ENCODE peak calls at places on chromosomes 11 and 22, in eight cellular contexts. One of them, this sample, is unnamed.

GRCh38 chr11:1854949-1855885 is 2.3 kb downstream of the LSP1 start:
- DNase-seq in psoas muscle: no peak
- DNase-seq in lung: no peak
- DNase-seq in mammary epithelial cell: no peak
- DNase-seq in sigmoid colon: no peak
- DNase-seq in right cardiac atrium: peak; percentile 36
- DNase-seq in PC-9: no peak
- DNase-seq in cardiac muscle cell: no peak
- DNase-seq in this sample: no peak

GRCh38 chr11:34004226-34004625 is 47.3 kb upstream of the CAPRIN1 start:
- DNase-seq in psoas muscle: no peak
- DNase-seq in lung: no peak
- DNase-seq in mammary epithelial cell: no peak
- DNase-seq in sigmoid colon: no peak
- DNase-seq in right cardiac atrium: no peak
- DNase-seq in PC-9: no peak
- DNase-seq in cardiac muscle cell: no peak
- DNase-seq in this sample: no peak

GRCh38 chr11:74310857-74311256 is 583 bp downstream of the P4HA3 start:
- DNase-seq in psoas muscle: no peak
- DNase-seq in lung: no peak
- DNase-seq in mammary epithelial cell: no peak
- DNase-seq in sigmoid colon: no peak
- DNase-seq in right cardiac atrium: no peak
- DNase-seq in PC-9: no peak
- DNase-seq in cardiac muscle cell: no peak
- DNase-seq in this sample: no peak

GRCh38 chr22:37063436-37064420 is 12.2 kb downstream of the KCTD17 start:
- DNase-seq in psoas muscle: no peak
- DNase-seq in lung: no peak
- DNase-seq in mammary epithelial cell: no peak
- DNase-seq in sigmoid colon: no peak
- DNase-seq in right cardiac atrium: peak; percentile 46
- DNase-seq in PC-9: peak; percentile 55
- DNase-seq in cardiac muscle cell: no peak
- DNase-seq in this sample: no peak

GRCh38 chr11:90222459-90223247 is at the start of gene CHORDC1:
- DNase-seq in psoas muscle: peak; percentile 96
- DNase-seq in lung: peak; percentile 93
- DNase-seq in mammary epithelial cell: peak; percentile 85
- DNase-seq in sigmoid colon: peak; percentile 94
- DNase-seq in right cardiac atrium: peak; percentile 96
- DNase-seq in PC-9: peak; percentile 79
- DNase-seq in cardiac muscle cell: peak; percentile 86
- DNase-seq in this sample: no peak

GRCh38 chr11:5753943-5754342 is at the start of gene OR52N4:
- DNase-seq in psoas muscle: no peak
- DNase-seq in lung: no peak
- DNase-seq in mammary epithelial cell: no peak
- DNase-seq in sigmoid colon: no peak
- DNase-seq in right cardiac atrium: no peak
- DNase-seq in PC-9: no peak
- DNase-seq in cardiac muscle cell: no peak
- DNase-seq in this sample: no peak

GRCh38 chr11:127843483-127844396 is 743.6 kb downstream of the ETS1 start:
- DNase-seq in psoas muscle: peak; percentile 73
- DNase-seq in lung: peak; percentile 48
- DNase-seq in mammary epithelial cell: peak; percentile 64
- DNase-seq in sigmoid colon: peak; percentile 69
- DNase-seq in right cardiac atrium: peak; percentile 88
- DNase-seq in PC-9: no peak
- DNase-seq in cardiac muscle cell: peak; percentile 83
- DNase-seq in this sample: peak; percentile 31

GRCh38 chr11:63165710-63166310 is 21.8 kb upstream of the SLC22A24 start:
- DNase-seq in psoas muscle: no peak
- DNase-seq in lung: no peak
- DNase-seq in mammary epithelial cell: peak; percentile 4
- DNase-seq in sigmoid colon: no peak
- DNase-seq in right cardiac atrium: no peak
- DNase-seq in PC-9: no peak
- DNase-seq in cardiac muscle cell: no peak
- DNase-seq in this sample: no peak

GRCh38 chr22:48490513-48491411 is 1336.9 kb downstream of the BRD1 start:
- DNase-seq in psoas muscle: no peak
- DNase-seq in lung: no peak
- DNase-seq in mammary epithelial cell: no peak
- DNase-seq in sigmoid colon: peak; percentile 54
- DNase-seq in right cardiac atrium: no peak
- DNase-seq in PC-9: no peak
- DNase-seq in cardiac muscle cell: no peak
- DNase-seq in this sample: no peak

DNA sequence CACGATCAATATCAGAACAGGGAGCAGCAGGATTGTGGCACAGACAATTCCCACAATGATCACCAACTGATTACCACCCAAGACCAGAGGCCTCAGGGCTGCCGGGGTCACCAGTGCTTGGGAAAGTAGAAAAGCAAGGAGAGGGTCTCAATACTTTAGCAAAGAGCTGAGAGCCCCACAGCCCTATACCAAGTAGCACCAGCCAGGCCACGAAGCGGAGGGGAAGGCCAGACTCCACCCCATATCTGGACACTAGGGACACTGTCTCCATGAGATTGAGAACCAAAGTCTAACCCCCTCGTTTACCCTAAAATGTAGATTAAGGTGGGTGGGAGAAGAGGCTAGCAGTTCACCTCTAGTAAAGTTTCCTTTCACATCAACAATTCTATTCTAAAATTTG is 24.1 kb upstream of the SCN2B start:
- DNase-seq in psoas muscle: no peak
- DNase-seq in lung: no peak
- DNase-seq in mammary epithelial cell: no peak
- DNase-seq in sigmoid colon: no peak
- DNase-seq in right cardiac atrium: no peak
- DNase-seq in PC-9: no peak
- DNase-seq in cardiac muscle cell: no peak
- DNase-seq in this sample: no peak
- H3K27ac ChIP-seq in psoas muscle: no peak overlapping the region
- H3K27ac ChIP-seq in lung: no peak overlapping the region
- H3K27ac ChIP-seq in mammary epithelial cell: no peak overlapping the region
- H3K27ac ChIP-seq in sigmoid colon: no peak overlapping the region
- H3K27ac ChIP-seq in right cardiac atrium: no peak overlapping the region
- H3K27ac ChIP-seq in PC-9: no peak overlapping the region
- H3K27ac ChIP-seq in cardiac muscle cell: no peak overlapping the region
- H3K27ac ChIP-seq in this sample: no peak overlapping the region

GRCh38 chr11:19433367-19433766 is 192.6 kb upstream of the E2F8 start:
- DNase-seq in psoas muscle: no peak
- DNase-seq in lung: no peak
- DNase-seq in mammary epithelial cell: no peak
- DNase-seq in sigmoid colon: no peak
- DNase-seq in right cardiac atrium: no peak
- DNase-seq in PC-9: no peak
- DNase-seq in cardiac muscle cell: no peak
- DNase-seq in this sample: no peak
- H3K27ac ChIP-seq in psoas muscle: no peak overlapping the region
- H3K27ac ChIP-seq in lung: no peak overlapping the region
- H3K27ac ChIP-seq in mammary epithelial cell: no peak overlapping the region
- H3K27ac ChIP-seq in sigmoid colon: no peak overlapping the region
- H3K27ac ChIP-seq in right cardiac atrium: no peak overlapping the region
- H3K27ac ChIP-seq in PC-9: no peak overlapping the region
- H3K27ac ChIP-seq in cardiac muscle cell: no peak overlapping the region
- H3K27ac ChIP-seq in this sample: no peak overlapping the region

GRCh38 chr22:20191803-20192202 is 40.9 kb upstream of the CCDC188 start:
- DNase-seq in psoas muscle: no peak
- DNase-seq in lung: no peak
- DNase-seq in mammary epithelial cell: no peak
- DNase-seq in sigmoid colon: no peak
- DNase-seq in right cardiac atrium: no peak
- DNase-seq in PC-9: no peak
- DNase-seq in cardiac muscle cell: no peak
- DNase-seq in this sample: no peak
- H3K27ac ChIP-seq in psoas muscle: no peak overlapping the region
- H3K27ac ChIP-seq in lung: no peak overlapping the region
- H3K27ac ChIP-seq in mammary epithelial cell: no peak overlapping the region
- H3K27ac ChIP-seq in sigmoid colon: no peak overlapping the region
- H3K27ac ChIP-seq in right cardiac atrium: no peak overlapping the region
- H3K27ac ChIP-seq in PC-9: no peak overlapping the region
- H3K27ac ChIP-seq in cardiac muscle cell: no peak overlapping the region
- H3K27ac ChIP-seq in this sample: no peak overlapping the region

GRCh38 chr11:87724358-87724757 is 450.9 kb downstream of the RAB38 start:
- DNase-seq in psoas muscle: no peak
- DNase-seq in lung: no peak
- DNase-seq in mammary epithelial cell: no peak
- DNase-seq in sigmoid colon: no peak
- DNase-seq in right cardiac atrium: no peak
- DNase-seq in PC-9: peak; percentile 25
- DNase-seq in cardiac muscle cell: no peak
- DNase-seq in this sample: no peak

GRCh38 chr11:87722756-87723599 is 452.3 kb downstream of the RAB38 start:
- DNase-seq in psoas muscle: no peak
- DNase-seq in lung: no peak
- DNase-seq in mammary epithelial cell: peak; percentile 7
- DNase-seq in sigmoid colon: no peak
- DNase-seq in right cardiac atrium: no peak
- DNase-seq in PC-9: peak; percentile 28
- DNase-seq in cardiac muscle cell: peak; percentile 19
- DNase-seq in this sample: no peak

DNA sequence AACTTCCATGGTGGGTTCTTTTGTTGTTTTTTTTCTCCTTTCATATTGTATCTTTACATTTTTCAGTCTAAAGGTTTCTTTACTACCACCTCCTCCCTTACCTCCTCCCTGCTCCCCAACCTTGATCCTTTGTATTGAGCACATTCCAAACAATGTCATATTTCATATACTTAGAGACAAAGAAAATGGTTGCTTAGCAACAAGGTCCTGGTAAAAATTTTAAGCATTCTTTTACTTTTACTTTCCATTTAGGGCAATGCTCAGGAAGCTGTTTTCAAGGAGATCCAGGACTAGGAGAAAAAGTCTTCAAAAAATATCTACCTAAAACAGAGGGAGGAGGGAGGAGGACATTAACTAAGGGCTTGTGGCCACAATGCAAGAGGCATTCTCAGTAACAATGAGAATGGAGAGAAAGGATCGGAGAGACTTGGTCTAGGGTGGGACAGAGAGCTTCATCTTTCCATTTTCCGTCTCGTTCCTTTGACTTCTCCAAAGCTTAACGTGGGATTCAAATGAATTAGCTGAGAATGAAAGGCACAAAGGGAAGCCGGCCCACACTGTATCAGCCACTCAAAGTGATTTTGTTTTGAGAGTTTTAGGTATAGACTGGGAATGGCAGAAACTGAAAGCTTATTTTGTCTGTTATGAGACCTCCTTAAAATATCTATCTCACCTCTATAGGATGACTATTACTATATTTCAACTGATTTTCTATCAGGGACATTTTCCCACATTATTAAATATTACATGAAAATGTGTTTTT is 455.8 kb downstream of the RAB38 start:
- DNase-seq in psoas muscle: no peak
- DNase-seq in lung: no peak
- DNase-seq in mammary epithelial cell: no peak
- DNase-seq in sigmoid colon: no peak
- DNase-seq in right cardiac atrium: no peak
- DNase-seq in PC-9: no peak
- DNase-seq in cardiac muscle cell: no peak
- DNase-seq in this sample: no peak
- H3K27ac ChIP-seq in psoas muscle: no peak overlapping the region
- H3K27ac ChIP-seq in lung: peak overlapping the region; percentile 27
- H3K27ac ChIP-seq in mammary epithelial cell: no peak overlapping the region
- H3K27ac ChIP-seq in sigmoid colon: no peak overlapping the region
- H3K27ac ChIP-seq in right cardiac atrium: no peak overlapping the region
- H3K27ac ChIP-seq in PC-9: no peak overlapping the region
- H3K27ac ChIP-seq in cardiac muscle cell: no peak overlapping the region
- H3K27ac ChIP-seq in this sample: no peak overlapping the region